ENCODE peak calls at places on chromosomes 6 and 20, in nine cellular contexts. A is foreskin keratinocyte; L is cerebellar cortex; O is activated T-cell treated with anti-CD3 and anti-CD28 coated beads for 1 hour; S is HS-5; W is NAMALWA; V is left ventricle myocardium inferior; C is activated CD4-positive, CD25-positive, alpha-beta regulatory T cell treated with anti-CD3 and anti-CD28 coated beads, Interleukin-2, amount 50 U/mL, for 16 hours; M is HT1080. K is an unnamed sample.

GRCh38 chr6:118725944-118726343 is 74.6 kb upstream of the CEP85L start:
- DNase-seq in A (no peak), L (no peak), C (peak), W (no peak), V (no peak), M (peak), S (no peak), O (peak), K (peak)

GRCh38 chr6:50989123-50989522 is 170.5 kb downstream of the TFAP2B start:
- DNase-seq in L (no peak), A (no peak), O (no peak), W (no peak), M (no peak), V (no peak), S (no peak), C (no peak), K (no peak)

GRCh38 chr6:165034271-165034741 is 275.1 kb downstream of the C6orf118 start:
- DNase-seq in O (no peak), M (no peak), C (no peak), L (no peak), W (no peak), V (no peak), A (no peak), S (no peak), K (no peak)

GRCh38 chr6:100924574-100924973 is 43.4 kb upstream of the ASCC3 start:
- DNase-seq in L (no peak), V (no peak), O (no peak), S (no peak), C (no peak), M (no peak), A (no peak), W (no peak), K (no peak)

GRCh38 chr20:53948383-53949318 is 121.7 kb downstream of the BCAS1 start:
- DNase-seq in C (no peak), V (no peak), W (no peak), O (no peak), S (no peak), L (no peak), M (no peak), A (no peak), K (no peak)

GRCh38 chr6:18388942-18389341 is 1.8 kb downstream of the RNF144B start:
- DNase-seq in S (no peak), M (peak), A (peak), C (no peak), W (no peak), O (no peak), V (no peak), L (peak), K (no peak)

GRCh38 chr20:48405909-48406308 is 421.9 kb downstream of the PREX1 start:
- DNase-seq in S (no peak), L (no peak), M (peak), W (no peak), C (no peak), O (no peak), V (no peak), A (no peak), K (no peak)

GRCh38 chr6:170178561-170179477 is 112.1 kb downstream of the DLL1 start:
- DNase-seq in A (peak), M (no peak), O (no peak), S (peak), C (no peak), V (peak), W (no peak), L (no peak), K (no peak)

GRCh38 chr6:127190552-127190951 is 72.1 kb downstream of the RSPO3 start:
- DNase-seq in M (no peak), V (no peak), W (peak), A (no peak), L (no peak), O (no peak), C (no peak), S (no peak), K (no peak)

GRCh38 chr6:148425443-148425842 is 82.8 kb downstream of the SASH1 start:
- DNase-seq in M (no peak), L (no peak), S (no peak), C (no peak), O (no peak), A (no peak), W (no peak), V (no peak), K (no peak)

GRCh38 chr6:86609549-86610388 is 327.6 kb upstream of the HTR1E start:
- DNase-seq in A (no peak), O (no peak), L (no peak), W (no peak), V (no peak), M (no peak), S (no peak), C (no peak), K (no peak)

GRCh38 chr6:46159229-46159628 is 11.6 kb downstream of the ENPP5 start:
- DNase-seq in A (no peak), M (no peak), C (no peak), O (no peak), W (no peak), V (no peak), L (no peak), S (no peak), K (no peak)

GRCh38 chr20:47801079-47801478 is 15.8 kb upstream of the SULF2 start:
- DNase-seq in W (no peak), S (no peak), A (no peak), L (no peak), C (no peak), O (no peak), V (no peak), M (no peak), K (no peak)

GRCh38 chr6:12419626-12420272 is 129.6 kb downstream of the EDN1 start:
- DNase-seq in V (no peak), S (no peak), M (no peak), A (peak), O (no peak), L (no peak), C (no peak), W (no peak), K (no peak)

GRCh38 chr6:157002795-157003194 is 225.6 kb downstream of the ARID1B start:
- DNase-seq in W (no peak), O (no peak), M (no peak), V (no peak), A (no peak), S (no peak), L (no peak), C (no peak), K (no peak)

GRCh38 chr6:144148891-144149290 is 1.4 kb upstream of the STX11 start:
- DNase-seq in S (no peak), V (no peak), L (no peak), C (no peak), W (no peak), M (no peak), O (no peak), A (no peak), K (no peak)

GRCh38 chr6:16090452-16090851 is 38.4 kb upstream of the MYLIP start:
- DNase-seq in M (no peak), O (no peak), L (no peak), V (no peak), A (no peak), W (no peak), S (no peak), C (no peak), K (no peak)

GRCh38 chr20:4637081-4637797 is 84.5 kb upstream of the PRND start:
- DNase-seq in C (no peak), M (peak), V (no peak), S (peak), W (no peak), L (no peak), O (no peak), A (peak), K (no peak)

GRCh38 chr6:150124235-150124634 is 18.6 kb upstream of the PPP1R14C start:
- DNase-seq in W (no peak), O (no peak), C (no peak), V (no peak), A (no peak), S (no peak), L (no peak), M (no peak), K (no peak)

GRCh38 chr20:46057856-46058655 is 29.0 kb downstream of the SLC12A5 start:
- DNase-seq in M (no peak), C (no peak), W (no peak), S (no peak), L (no peak), V (peak), O (no peak), A (peak), K (no peak)

GRCh38 chr20:32727663-32728062 is 15.6 kb downstream of the COMMD7 start:
- DNase-seq in C (no peak), V (no peak), L (peak), M (peak), S (peak), W (no peak), O (no peak), A (no peak), K (no peak)

GRCh38 chr20:6496874-6497273 is 270.6 kb upstream of the BMP2 start:
- DNase-seq in L (no peak), S (no peak), C (no peak), V (no peak), A (no peak), M (no peak), O (no peak), W (no peak), K (no peak)

GRCh38 chr6:9138856-9139426 is 703.6 kb upstream of the SLC35B3 start:
- DNase-seq in W (no peak), C (no peak), O (no peak), S (no peak), M (no peak), V (no peak), L (peak), A (no peak), K (no peak)

GRCh38 chr6:90025418-90026089 is 131.3 kb downstream of the GJA10 start:
- DNase-seq in M (peak), V (no peak), S (peak), W (no peak), O (no peak), A (peak), C (peak), L (no peak), K (no peak)

GRCh38 chr6:134389658-134390057 is 71.7 kb upstream of the SGK1 start:
- DNase-seq in W (no peak), V (no peak), O (no peak), C (no peak), M (no peak), S (no peak), L (no peak), A (peak), K (no peak)